ENCODE peak calls at places on chromosomes 13 and 19, in eight cellular contexts. One of them, this sample, is unnamed.

GRCh38 chr19:8251025-8251472 is 41.9 kb downstream of the CERS4 start:
- DNase-seq in amniotic stem cell: no peak
- DNase-seq in DMS 273 treated with DMSO at 0.1 percent for 48 hours: no peak
- DNase-seq in NCI-H345: no peak
- DNase-seq in neuronal stem cell: no peak
- DNase-seq in activated naive CD8-positive, alpha-beta T cell treated with anti-CD3 and anti-CD28 coated beads, Interleukin-2, amount 50 U/mL, for 24 hours: no peak
- DNase-seq in stimulated activated CD4-positive, alpha-beta T cell treated with anti-CD3 and anti-CD28 coated beads, Interleukin-15, amount 100 ng/mL, for 1 hour: no peak
- DNase-seq in C1 segment of cervical spinal cord: peak
- DNase-seq in this sample: peak

GRCh38 chr19:29524912-29525870 is 603 bp upstream of the VSTM2B start:
- DNase-seq in neuronal stem cell: peak
- DNase-seq in amniotic stem cell: no peak
- DNase-seq in activated naive CD8-positive, alpha-beta T cell treated with anti-CD3 and anti-CD28 coated beads, Interleukin-2, amount 50 U/mL, for 24 hours: no peak
- DNase-seq in stimulated activated CD4-positive, alpha-beta T cell treated with anti-CD3 and anti-CD28 coated beads, Interleukin-15, amount 100 ng/mL, for 1 hour: no peak
- DNase-seq in NCI-H345: peak
- DNase-seq in C1 segment of cervical spinal cord: peak
- DNase-seq in DMS 273 treated with DMSO at 0.1 percent for 48 hours: no peak
- DNase-seq in this sample: peak

GRCh38 chr19:3670258-3670795 is 29.9 kb downstream of the PIP5K1C start:
- DNase-seq in activated naive CD8-positive, alpha-beta T cell treated with anti-CD3 and anti-CD28 coated beads, Interleukin-2, amount 50 U/mL, for 24 hours: no peak
- DNase-seq in NCI-H345: no peak
- DNase-seq in DMS 273 treated with DMSO at 0.1 percent for 48 hours: no peak
- DNase-seq in C1 segment of cervical spinal cord: no peak
- DNase-seq in amniotic stem cell: peak
- DNase-seq in neuronal stem cell: no peak
- DNase-seq in stimulated activated CD4-positive, alpha-beta T cell treated with anti-CD3 and anti-CD28 coated beads, Interleukin-15, amount 100 ng/mL, for 1 hour: no peak
- DNase-seq in this sample: peak

GRCh38 chr19:2540646-2541454 is 64.9 kb downstream of the GADD45B start:
- DNase-seq in neuronal stem cell: peak
- DNase-seq in DMS 273 treated with DMSO at 0.1 percent for 48 hours: no peak
- DNase-seq in C1 segment of cervical spinal cord: no peak
- DNase-seq in NCI-H345: no peak
- DNase-seq in amniotic stem cell: peak
- DNase-seq in activated naive CD8-positive, alpha-beta T cell treated with anti-CD3 and anti-CD28 coated beads, Interleukin-2, amount 50 U/mL, for 24 hours: no peak
- DNase-seq in stimulated activated CD4-positive, alpha-beta T cell treated with anti-CD3 and anti-CD28 coated beads, Interleukin-15, amount 100 ng/mL, for 1 hour: no peak
- DNase-seq in this sample: peak

GRCh38 chr13:39773833-39774232 is 118.4 kb downstream of the COG6 start:
- DNase-seq in C1 segment of cervical spinal cord: no peak
- DNase-seq in activated naive CD8-positive, alpha-beta T cell treated with anti-CD3 and anti-CD28 coated beads, Interleukin-2, amount 50 U/mL, for 24 hours: no peak
- DNase-seq in amniotic stem cell: no peak
- DNase-seq in DMS 273 treated with DMSO at 0.1 percent for 48 hours: no peak
- DNase-seq in stimulated activated CD4-positive, alpha-beta T cell treated with anti-CD3 and anti-CD28 coated beads, Interleukin-15, amount 100 ng/mL, for 1 hour: no peak
- DNase-seq in NCI-H345: no peak
- DNase-seq in neuronal stem cell: no peak
- DNase-seq in this sample: no peak

GRCh38 chr19:1819976-1820255 is 7.8 kb upstream of the ATP8B3 start:
- DNase-seq in neuronal stem cell: no peak
- DNase-seq in activated naive CD8-positive, alpha-beta T cell treated with anti-CD3 and anti-CD28 coated beads, Interleukin-2, amount 50 U/mL, for 24 hours: no peak
- DNase-seq in stimulated activated CD4-positive, alpha-beta T cell treated with anti-CD3 and anti-CD28 coated beads, Interleukin-15, amount 100 ng/mL, for 1 hour: no peak
- DNase-seq in NCI-H345: no peak
- DNase-seq in DMS 273 treated with DMSO at 0.1 percent for 48 hours: no peak
- DNase-seq in amniotic stem cell: no peak
- DNase-seq in C1 segment of cervical spinal cord: no peak
- DNase-seq in this sample: no peak

GRCh38 chr19:42129399-42130253 is 2.6 kb downstream of the POU2F2 start:
- DNase-seq in activated naive CD8-positive, alpha-beta T cell treated with anti-CD3 and anti-CD28 coated beads, Interleukin-2, amount 50 U/mL, for 24 hours: peak
- DNase-seq in stimulated activated CD4-positive, alpha-beta T cell treated with anti-CD3 and anti-CD28 coated beads, Interleukin-15, amount 100 ng/mL, for 1 hour: no peak
- DNase-seq in C1 segment of cervical spinal cord: no peak
- DNase-seq in NCI-H345: no peak
- DNase-seq in neuronal stem cell: no peak
- DNase-seq in DMS 273 treated with DMSO at 0.1 percent for 48 hours: peak
- DNase-seq in amniotic stem cell: no peak
- DNase-seq in this sample: no peak

GRCh38 chr19:18697680-18698079 is 14.2 kb downstream of the CRTC1 start:
- DNase-seq in activated naive CD8-positive, alpha-beta T cell treated with anti-CD3 and anti-CD28 coated beads, Interleukin-2, amount 50 U/mL, for 24 hours: no peak
- DNase-seq in neuronal stem cell: no peak
- DNase-seq in NCI-H345: peak
- DNase-seq in stimulated activated CD4-positive, alpha-beta T cell treated with anti-CD3 and anti-CD28 coated beads, Interleukin-15, amount 100 ng/mL, for 1 hour: no peak
- DNase-seq in DMS 273 treated with DMSO at 0.1 percent for 48 hours: peak
- DNase-seq in C1 segment of cervical spinal cord: no peak
- DNase-seq in amniotic stem cell: no peak
- DNase-seq in this sample: peak

GRCh38 chr19:18416778-18417249 is 2.4 kb upstream of the SSBP4 start:
- DNase-seq in amniotic stem cell: peak
- DNase-seq in DMS 273 treated with DMSO at 0.1 percent for 48 hours: peak
- DNase-seq in NCI-H345: peak
- DNase-seq in neuronal stem cell: peak
- DNase-seq in stimulated activated CD4-positive, alpha-beta T cell treated with anti-CD3 and anti-CD28 coated beads, Interleukin-15, amount 100 ng/mL, for 1 hour: no peak
- DNase-seq in C1 segment of cervical spinal cord: peak
- DNase-seq in activated naive CD8-positive, alpha-beta T cell treated with anti-CD3 and anti-CD28 coated beads, Interleukin-2, amount 50 U/mL, for 24 hours: peak
- DNase-seq in this sample: peak

GRCh38 chr19:34555447-34555846 is 73.9 kb downstream of the WTIP start:
- DNase-seq in NCI-H345: peak
- DNase-seq in neuronal stem cell: no peak
- DNase-seq in amniotic stem cell: no peak
- DNase-seq in activated naive CD8-positive, alpha-beta T cell treated with anti-CD3 and anti-CD28 coated beads, Interleukin-2, amount 50 U/mL, for 24 hours: no peak
- DNase-seq in C1 segment of cervical spinal cord: no peak
- DNase-seq in DMS 273 treated with DMSO at 0.1 percent for 48 hours: no peak
- DNase-seq in stimulated activated CD4-positive, alpha-beta T cell treated with anti-CD3 and anti-CD28 coated beads, Interleukin-15, amount 100 ng/mL, for 1 hour: no peak
- DNase-seq in this sample: no peak

GRCh38 chr13:113406321-113407102 is 42.6 kb upstream of the GRTP1 start:
- DNase-seq in stimulated activated CD4-positive, alpha-beta T cell treated with anti-CD3 and anti-CD28 coated beads, Interleukin-15, amount 100 ng/mL, for 1 hour: no peak
- DNase-seq in amniotic stem cell: no peak
- DNase-seq in activated naive CD8-positive, alpha-beta T cell treated with anti-CD3 and anti-CD28 coated beads, Interleukin-2, amount 50 U/mL, for 24 hours: no peak
- DNase-seq in neuronal stem cell: no peak
- DNase-seq in NCI-H345: no peak
- DNase-seq in C1 segment of cervical spinal cord: no peak
- DNase-seq in DMS 273 treated with DMSO at 0.1 percent for 48 hours: no peak
- DNase-seq in this sample: no peak

GRCh38 chr19:4678881-4679379 is 8.8 kb upstream of the MYDGF start:
- DNase-seq in C1 segment of cervical spinal cord: no peak
- DNase-seq in NCI-H345: no peak
- DNase-seq in amniotic stem cell: no peak
- DNase-seq in neuronal stem cell: no peak
- DNase-seq in stimulated activated CD4-positive, alpha-beta T cell treated with anti-CD3 and anti-CD28 coated beads, Interleukin-15, amount 100 ng/mL, for 1 hour: peak
- DNase-seq in activated naive CD8-positive, alpha-beta T cell treated with anti-CD3 and anti-CD28 coated beads, Interleukin-2, amount 50 U/mL, for 24 hours: peak
- DNase-seq in DMS 273 treated with DMSO at 0.1 percent for 48 hours: no peak
- DNase-seq in this sample: peak

GRCh38 chr19:16337809-16338469 is 13.3 kb downstream of the KLF2 start:
- DNase-seq in NCI-H345: no peak
- DNase-seq in amniotic stem cell: no peak
- DNase-seq in neuronal stem cell: no peak
- DNase-seq in DMS 273 treated with DMSO at 0.1 percent for 48 hours: no peak
- DNase-seq in activated naive CD8-positive, alpha-beta T cell treated with anti-CD3 and anti-CD28 coated beads, Interleukin-2, amount 50 U/mL, for 24 hours: no peak
- DNase-seq in stimulated activated CD4-positive, alpha-beta T cell treated with anti-CD3 and anti-CD28 coated beads, Interleukin-15, amount 100 ng/mL, for 1 hour: no peak
- DNase-seq in C1 segment of cervical spinal cord: no peak
- DNase-seq in this sample: no peak

GRCh38 chr19:19594371-19594770 is 24.1 kb downstream of the PBX4 start:
- DNase-seq in neuronal stem cell: no peak
- DNase-seq in DMS 273 treated with DMSO at 0.1 percent for 48 hours: peak
- DNase-seq in activated naive CD8-positive, alpha-beta T cell treated with anti-CD3 and anti-CD28 coated beads, Interleukin-2, amount 50 U/mL, for 24 hours: no peak
- DNase-seq in C1 segment of cervical spinal cord: no peak
- DNase-seq in NCI-H345: no peak
- DNase-seq in stimulated activated CD4-positive, alpha-beta T cell treated with anti-CD3 and anti-CD28 coated beads, Interleukin-15, amount 100 ng/mL, for 1 hour: no peak
- DNase-seq in amniotic stem cell: no peak
- DNase-seq in this sample: no peak

GRCh38 chr19:43504426-43505185 is at the start of gene PHLDB3:
- DNase-seq in C1 segment of cervical spinal cord: no peak
- DNase-seq in activated naive CD8-positive, alpha-beta T cell treated with anti-CD3 and anti-CD28 coated beads, Interleukin-2, amount 50 U/mL, for 24 hours: peak
- DNase-seq in stimulated activated CD4-positive, alpha-beta T cell treated with anti-CD3 and anti-CD28 coated beads, Interleukin-15, amount 100 ng/mL, for 1 hour: peak
- DNase-seq in DMS 273 treated with DMSO at 0.1 percent for 48 hours: no peak
- DNase-seq in neuronal stem cell: no peak
- DNase-seq in amniotic stem cell: no peak
- DNase-seq in NCI-H345: peak
- DNase-seq in this sample: peak

GRCh38 chr19:46471778-46472543 is 598 bp upstream of the PNMA8A start:
- DNase-seq in C1 segment of cervical spinal cord: no peak
- DNase-seq in DMS 273 treated with DMSO at 0.1 percent for 48 hours: no peak
- DNase-seq in activated naive CD8-positive, alpha-beta T cell treated with anti-CD3 and anti-CD28 coated beads, Interleukin-2, amount 50 U/mL, for 24 hours: no peak
- DNase-seq in NCI-H345: no peak
- DNase-seq in stimulated activated CD4-positive, alpha-beta T cell treated with anti-CD3 and anti-CD28 coated beads, Interleukin-15, amount 100 ng/mL, for 1 hour: no peak
- DNase-seq in neuronal stem cell: no peak
- DNase-seq in amniotic stem cell: no peak
- DNase-seq in this sample: no peak

GRCh38 chr13:22517544-22517943 is 663.2 kb upstream of the SGCG start:
- DNase-seq in neuronal stem cell: no peak
- DNase-seq in amniotic stem cell: no peak
- DNase-seq in NCI-H345: peak
- DNase-seq in DMS 273 treated with DMSO at 0.1 percent for 48 hours: no peak
- DNase-seq in C1 segment of cervical spinal cord: no peak
- DNase-seq in activated naive CD8-positive, alpha-beta T cell treated with anti-CD3 and anti-CD28 coated beads, Interleukin-2, amount 50 U/mL, for 24 hours: no peak
- DNase-seq in stimulated activated CD4-positive, alpha-beta T cell treated with anti-CD3 and anti-CD28 coated beads, Interleukin-15, amount 100 ng/mL, for 1 hour: no peak
- DNase-seq in this sample: no peak

GRCh38 chr19:46387713-46388130 is 25.6 kb downstream of the CCDC8 start:
- DNase-seq in neuronal stem cell: no peak
- DNase-seq in C1 segment of cervical spinal cord: no peak
- DNase-seq in amniotic stem cell: no peak
- DNase-seq in stimulated activated CD4-positive, alpha-beta T cell treated with anti-CD3 and anti-CD28 coated beads, Interleukin-15, amount 100 ng/mL, for 1 hour: no peak
- DNase-seq in DMS 273 treated with DMSO at 0.1 percent for 48 hours: no peak
- DNase-seq in activated naive CD8-positive, alpha-beta T cell treated with anti-CD3 and anti-CD28 coated beads, Interleukin-2, amount 50 U/mL, for 24 hours: no peak
- DNase-seq in NCI-H345: no peak
- DNase-seq in this sample: no peak

GRCh38 chr19:15869109-15869555 is 28.7 kb downstream of the CYP4F2 start:
- DNase-seq in NCI-H345: no peak
- DNase-seq in amniotic stem cell: no peak
- DNase-seq in stimulated activated CD4-positive, alpha-beta T cell treated with anti-CD3 and anti-CD28 coated beads, Interleukin-15, amount 100 ng/mL, for 1 hour: peak
- DNase-seq in activated naive CD8-positive, alpha-beta T cell treated with anti-CD3 and anti-CD28 coated beads, Interleukin-2, amount 50 U/mL, for 24 hours: peak
- DNase-seq in C1 segment of cervical spinal cord: peak
- DNase-seq in neuronal stem cell: peak
- DNase-seq in DMS 273 treated with DMSO at 0.1 percent for 48 hours: no peak
- DNase-seq in this sample: peak

GRCh38 chr19:49103331-49104085 is 10.7 kb upstream of the LIN7B start:
- DNase-seq in neuronal stem cell: no peak
- DNase-seq in NCI-H345: no peak
- DNase-seq in DMS 273 treated with DMSO at 0.1 percent for 48 hours: no peak
- DNase-seq in amniotic stem cell: no peak
- DNase-seq in C1 segment of cervical spinal cord: no peak
- DNase-seq in activated naive CD8-positive, alpha-beta T cell treated with anti-CD3 and anti-CD28 coated beads, Interleukin-2, amount 50 U/mL, for 24 hours: no peak
- DNase-seq in stimulated activated CD4-positive, alpha-beta T cell treated with anti-CD3 and anti-CD28 coated beads, Interleukin-15, amount 100 ng/mL, for 1 hour: no peak
- DNase-seq in this sample: peak

GRCh38 chr13:87851395-87851794 is 180.2 kb downstream of the SLITRK5 start:
- DNase-seq in C1 segment of cervical spinal cord: no peak
- DNase-seq in activated naive CD8-positive, alpha-beta T cell treated with anti-CD3 and anti-CD28 coated beads, Interleukin-2, amount 50 U/mL, for 24 hours: no peak
- DNase-seq in neuronal stem cell: no peak
- DNase-seq in amniotic stem cell: no peak
- DNase-seq in NCI-H345: no peak
- DNase-seq in stimulated activated CD4-positive, alpha-beta T cell treated with anti-CD3 and anti-CD28 coated beads, Interleukin-15, amount 100 ng/mL, for 1 hour: no peak
- DNase-seq in DMS 273 treated with DMSO at 0.1 percent for 48 hours: no peak
- DNase-seq in this sample: no peak

GRCh38 chr13:99265823-99266426 is 7.7 kb upstream of the GPR18 start:
- DNase-seq in C1 segment of cervical spinal cord: no peak
- DNase-seq in DMS 273 treated with DMSO at 0.1 percent for 48 hours: no peak
- DNase-seq in amniotic stem cell: peak
- DNase-seq in stimulated activated CD4-positive, alpha-beta T cell treated with anti-CD3 and anti-CD28 coated beads, Interleukin-15, amount 100 ng/mL, for 1 hour: no peak
- DNase-seq in activated naive CD8-positive, alpha-beta T cell treated with anti-CD3 and anti-CD28 coated beads, Interleukin-2, amount 50 U/mL, for 24 hours: no peak
- DNase-seq in neuronal stem cell: no peak
- DNase-seq in NCI-H345: peak
- DNase-seq in this sample: no peak

GRCh38 chr19:18208098-18208951 is 4.5 kb upstream of the RAB3A start:
- DNase-seq in neuronal stem cell: no peak
- DNase-seq in DMS 273 treated with DMSO at 0.1 percent for 48 hours: no peak
- DNase-seq in stimulated activated CD4-positive, alpha-beta T cell treated with anti-CD3 and anti-CD28 coated beads, Interleukin-15, amount 100 ng/mL, for 1 hour: peak
- DNase-seq in amniotic stem cell: peak
- DNase-seq in NCI-H345: no peak
- DNase-seq in C1 segment of cervical spinal cord: no peak
- DNase-seq in activated naive CD8-positive, alpha-beta T cell treated with anti-CD3 and anti-CD28 coated beads, Interleukin-2, amount 50 U/mL, for 24 hours: peak
- DNase-seq in this sample: peak

GRCh38 chr19:1183543-1184172 is 9.6 kb upstream of the SBNO2 start:
- DNase-seq in C1 segment of cervical spinal cord: no peak
- DNase-seq in activated naive CD8-positive, alpha-beta T cell treated with anti-CD3 and anti-CD28 coated beads, Interleukin-2, amount 50 U/mL, for 24 hours: no peak
- DNase-seq in NCI-H345: no peak
- DNase-seq in stimulated activated CD4-positive, alpha-beta T cell treated with anti-CD3 and anti-CD28 coated beads, Interleukin-15, amount 100 ng/mL, for 1 hour: no peak
- DNase-seq in amniotic stem cell: peak
- DNase-seq in DMS 273 treated with DMSO at 0.1 percent for 48 hours: no peak
- DNase-seq in neuronal stem cell: no peak
- DNase-seq in this sample: no peak

GRCh38 chr19:1725100-1726064 is 27.9 kb upstream of the ONECUT3 start:
- DNase-seq in neuronal stem cell: peak
- DNase-seq in activated naive CD8-positive, alpha-beta T cell treated with anti-CD3 and anti-CD28 coated beads, Interleukin-2, amount 50 U/mL, for 24 hours: peak
- DNase-seq in amniotic stem cell: no peak
- DNase-seq in NCI-H345: peak
- DNase-seq in DMS 273 treated with DMSO at 0.1 percent for 48 hours: no peak
- DNase-seq in stimulated activated CD4-positive, alpha-beta T cell treated with anti-CD3 and anti-CD28 coated beads, Interleukin-15, amount 100 ng/mL, for 1 hour: peak
- DNase-seq in C1 segment of cervical spinal cord: peak
- DNase-seq in this sample: peak

GRCh38 chr19:9673912-9674668 is 810 bp downstream of the ZNF562 start:
- DNase-seq in NCI-H345: no peak
- DNase-seq in C1 segment of cervical spinal cord: no peak
- DNase-seq in activated naive CD8-positive, alpha-beta T cell treated with anti-CD3 and anti-CD28 coated beads, Interleukin-2, amount 50 U/mL, for 24 hours: peak
- DNase-seq in stimulated activated CD4-positive, alpha-beta T cell treated with anti-CD3 and anti-CD28 coated beads, Interleukin-15, amount 100 ng/mL, for 1 hour: peak
- DNase-seq in amniotic stem cell: no peak
- DNase-seq in DMS 273 treated with DMSO at 0.1 percent for 48 hours: no peak
- DNase-seq in neuronal stem cell: no peak
- DNase-seq in this sample: no peak

GRCh38 chr19:35901055-35901644 is 810 bp upstream of the NFKBID start:
- DNase-seq in C1 segment of cervical spinal cord: no peak
- DNase-seq in DMS 273 treated with DMSO at 0.1 percent for 48 hours: no peak
- DNase-seq in stimulated activated CD4-positive, alpha-beta T cell treated with anti-CD3 and anti-CD28 coated beads, Interleukin-15, amount 100 ng/mL, for 1 hour: no peak
- DNase-seq in NCI-H345: no peak
- DNase-seq in neuronal stem cell: no peak
- DNase-seq in amniotic stem cell: peak
- DNase-seq in activated naive CD8-positive, alpha-beta T cell treated with anti-CD3 and anti-CD28 coated beads, Interleukin-2, amount 50 U/mL, for 24 hours: no peak
- DNase-seq in this sample: no peak

GRCh38 chr13:75415720-75416119 is 66.2 kb downstream of the TBC1D4 start:
- DNase-seq in DMS 273 treated with DMSO at 0.1 percent for 48 hours: no peak
- DNase-seq in amniotic stem cell: peak
- DNase-seq in neuronal stem cell: no peak
- DNase-seq in activated naive CD8-positive, alpha-beta T cell treated with anti-CD3 and anti-CD28 coated beads, Interleukin-2, amount 50 U/mL, for 24 hours: no peak
- DNase-seq in NCI-H345: no peak
- DNase-seq in C1 segment of cervical spinal cord: no peak
- DNase-seq in stimulated activated CD4-positive, alpha-beta T cell treated with anti-CD3 and anti-CD28 coated beads, Interleukin-15, amount 100 ng/mL, for 1 hour: no peak
- DNase-seq in this sample: no peak

This sample was measured in right cardiac atrium.